ENCODE peak calls at places on chromosomes 4 and X, in eight cellular contexts. One of them, this sample, is unnamed.

GRCh38 chr4:90958256-90958895 is 831.2 kb downstream of the CCSER1 start:
- DNase-seq in NCI-H2081: no peak
- DNase-seq in T-helper 2 cell: no peak
- DNase-seq in hepatocyte: peak
- DNase-seq in bronchial epithelial cell: peak
- DNase-seq in ascending aorta: no peak
- DNase-seq in A549: no peak
- DNase-seq in iPS-NIHi11: peak
- DNase-seq in this sample: no peak

GRCh38 chr4:55378617-55379467 is 16.9 kb upstream of the TMEM165 start:
- DNase-seq in NCI-H2081: no peak
- DNase-seq in T-helper 2 cell: no peak
- DNase-seq in hepatocyte: no peak
- DNase-seq in bronchial epithelial cell: peak
- DNase-seq in ascending aorta: no peak
- DNase-seq in A549: no peak
- DNase-seq in iPS-NIHi11: no peak
- DNase-seq in this sample: no peak

GRCh38 chrX:39513836-39514235 is 583.9 kb downstream of the BCOR start:
- DNase-seq in NCI-H2081: no peak
- DNase-seq in T-helper 2 cell: no peak
- DNase-seq in hepatocyte: peak
- DNase-seq in bronchial epithelial cell: no peak
- DNase-seq in ascending aorta: no peak
- DNase-seq in A549: peak
- DNase-seq in iPS-NIHi11: no peak
- DNase-seq in this sample: no peak

GRCh38 chrX:99271641-99272040 is 1138.4 kb downstream of the PCDH19 start:
- DNase-seq in NCI-H2081: no peak
- DNase-seq in T-helper 2 cell: no peak
- DNase-seq in hepatocyte: no peak
- DNase-seq in bronchial epithelial cell: no peak
- DNase-seq in ascending aorta: no peak
- DNase-seq in A549: no peak
- DNase-seq in iPS-NIHi11: no peak
- DNase-seq in this sample: no peak

GRCh38 chr4:119038465-119038864 is 97.2 kb upstream of the MYOZ2 start:
- DNase-seq in NCI-H2081: no peak
- DNase-seq in T-helper 2 cell: no peak
- DNase-seq in hepatocyte: no peak
- DNase-seq in bronchial epithelial cell: peak
- DNase-seq in ascending aorta: no peak
- DNase-seq in A549: no peak
- DNase-seq in iPS-NIHi11: no peak
- DNase-seq in this sample: no peak

GRCh38 chr4:105637409-105638258 is 70.9 kb downstream of the INTS12 start:
- DNase-seq in NCI-H2081: peak
- DNase-seq in T-helper 2 cell: no peak
- DNase-seq in hepatocyte: peak
- DNase-seq in bronchial epithelial cell: peak
- DNase-seq in ascending aorta: no peak
- DNase-seq in A549: no peak
- DNase-seq in iPS-NIHi11: no peak
- DNase-seq in this sample: no peak

GRCh38 chr4:25358515-25359275 is 18.4 kb upstream of the ANAPC4 start:
- DNase-seq in NCI-H2081: peak
- DNase-seq in T-helper 2 cell: no peak
- DNase-seq in hepatocyte: peak
- DNase-seq in bronchial epithelial cell: peak
- DNase-seq in ascending aorta: no peak
- DNase-seq in A549: no peak
- DNase-seq in iPS-NIHi11: peak
- DNase-seq in this sample: no peak

GRCh38 chrX:121782976-121783375 is 735.6 kb downstream of the GLUD2 start:
- DNase-seq in NCI-H2081: no peak
- DNase-seq in T-helper 2 cell: no peak
- DNase-seq in hepatocyte: no peak
- DNase-seq in bronchial epithelial cell: no peak
- DNase-seq in ascending aorta: no peak
- DNase-seq in A549: no peak
- DNase-seq in iPS-NIHi11: no peak
- DNase-seq in this sample: no peak

GRCh38 chrX:145825896-145826295 is 8.3 kb downstream of the SLITRK2 start:
- DNase-seq in NCI-H2081: no peak
- DNase-seq in T-helper 2 cell: no peak
- DNase-seq in hepatocyte: peak
- DNase-seq in bronchial epithelial cell: peak
- DNase-seq in ascending aorta: no peak
- DNase-seq in A549: no peak
- DNase-seq in iPS-NIHi11: no peak
- DNase-seq in this sample: no peak

GRCh38 chrX:123361371-123361770 is 177.3 kb downstream of the GRIA3 start:
- DNase-seq in NCI-H2081: no peak
- DNase-seq in T-helper 2 cell: no peak
- DNase-seq in hepatocyte: no peak
- DNase-seq in bronchial epithelial cell: no peak
- DNase-seq in ascending aorta: no peak
- DNase-seq in A549: no peak
- DNase-seq in iPS-NIHi11: peak
- DNase-seq in this sample: no peak

GRCh38 chr4:7020856-7021255 is 22.3 kb upstream of the TADA2B start:
- DNase-seq in NCI-H2081: no peak
- DNase-seq in T-helper 2 cell: no peak
- DNase-seq in hepatocyte: no peak
- DNase-seq in bronchial epithelial cell: no peak
- DNase-seq in ascending aorta: no peak
- DNase-seq in A549: no peak
- DNase-seq in iPS-NIHi11: no peak
- DNase-seq in this sample: no peak

GRCh38 chr4:948936-949300 is 16.7 kb downstream of the TMEM175 start:
- DNase-seq in NCI-H2081: no peak
- DNase-seq in T-helper 2 cell: no peak
- DNase-seq in hepatocyte: no peak
- DNase-seq in bronchial epithelial cell: no peak
- DNase-seq in ascending aorta: no peak
- DNase-seq in A549: no peak
- DNase-seq in iPS-NIHi11: peak
- DNase-seq in this sample: no peak

GRCh38 chr4:42172391-42172790 is 19.9 kb upstream of the BEND4 start:
- DNase-seq in NCI-H2081: no peak
- DNase-seq in T-helper 2 cell: no peak
- DNase-seq in hepatocyte: no peak
- DNase-seq in bronchial epithelial cell: no peak
- DNase-seq in ascending aorta: no peak
- DNase-seq in A549: no peak
- DNase-seq in iPS-NIHi11: no peak
- DNase-seq in this sample: no peak

GRCh38 chr4:152460488-152460887 is 75.4 kb downstream of the FBXW7 start:
- DNase-seq in NCI-H2081: no peak
- DNase-seq in T-helper 2 cell: no peak
- DNase-seq in hepatocyte: peak
- DNase-seq in bronchial epithelial cell: peak
- DNase-seq in ascending aorta: no peak
- DNase-seq in A549: no peak
- DNase-seq in iPS-NIHi11: no peak
- DNase-seq in this sample: no peak

GRCh38 chrX:153504445-153505016 is 9.8 kb downstream of the BGN start:
- DNase-seq in NCI-H2081: no peak
- DNase-seq in T-helper 2 cell: no peak
- DNase-seq in hepatocyte: no peak
- DNase-seq in bronchial epithelial cell: no peak
- DNase-seq in ascending aorta: no peak
- DNase-seq in A549: no peak
- DNase-seq in iPS-NIHi11: no peak
- DNase-seq in this sample: no peak

GRCh38 chr4:32140636-32141035 is 1420.5 kb downstream of the PCDH7 start:
- DNase-seq in NCI-H2081: no peak
- DNase-seq in T-helper 2 cell: no peak
- DNase-seq in hepatocyte: peak
- DNase-seq in bronchial epithelial cell: peak
- DNase-seq in ascending aorta: no peak
- DNase-seq in A549: no peak
- DNase-seq in iPS-NIHi11: no peak
- DNase-seq in this sample: no peak

GRCh38 chr4:53591372-53591892 is at the start of gene LNX1:
- DNase-seq in NCI-H2081: peak
- DNase-seq in T-helper 2 cell: no peak
- DNase-seq in hepatocyte: peak
- DNase-seq in bronchial epithelial cell: peak
- DNase-seq in ascending aorta: no peak
- DNase-seq in A549: no peak
- DNase-seq in iPS-NIHi11: peak
- DNase-seq in this sample: no peak

GRCh38 chrX:134604701-134605271 is 53.5 kb downstream of the PLAC1 start:
- DNase-seq in NCI-H2081: peak
- DNase-seq in T-helper 2 cell: no peak
- DNase-seq in hepatocyte: peak
- DNase-seq in bronchial epithelial cell: peak
- DNase-seq in ascending aorta: no peak
- DNase-seq in A549: peak
- DNase-seq in iPS-NIHi11: no peak
- DNase-seq in this sample: no peak

GRCh38 chr4:24889991-24890390 is 22.9 kb downstream of the CCDC149 start:
- DNase-seq in NCI-H2081: no peak
- DNase-seq in T-helper 2 cell: no peak
- DNase-seq in hepatocyte: no peak
- DNase-seq in bronchial epithelial cell: peak
- DNase-seq in ascending aorta: no peak
- DNase-seq in A549: no peak
- DNase-seq in iPS-NIHi11: no peak
- DNase-seq in this sample: no peak

GRCh38 chr4:54015421-54016065 is 48.9 kb downstream of the CHIC2 start:
- DNase-seq in NCI-H2081: peak
- DNase-seq in T-helper 2 cell: no peak
- DNase-seq in hepatocyte: no peak
- DNase-seq in bronchial epithelial cell: no peak
- DNase-seq in ascending aorta: no peak
- DNase-seq in A549: no peak
- DNase-seq in iPS-NIHi11: peak
- DNase-seq in this sample: no peak

GRCh38 chr4:15550491-15550890 is 80.8 kb downstream of the CC2D2A start:
- DNase-seq in NCI-H2081: no peak
- DNase-seq in T-helper 2 cell: no peak
- DNase-seq in hepatocyte: no peak
- DNase-seq in bronchial epithelial cell: no peak
- DNase-seq in ascending aorta: no peak
- DNase-seq in A549: no peak
- DNase-seq in iPS-NIHi11: no peak
- DNase-seq in this sample: no peak

GRCh38 chr4:10123227-10124101 is 6.9 kb upstream of the WDR1 start:
- DNase-seq in NCI-H2081: no peak
- DNase-seq in T-helper 2 cell: no peak
- DNase-seq in hepatocyte: peak
- DNase-seq in bronchial epithelial cell: no peak
- DNase-seq in ascending aorta: no peak
- DNase-seq in A549: no peak
- DNase-seq in iPS-NIHi11: peak
- DNase-seq in this sample: no peak

GRCh38 chr4:89249716-89250361 is 57.8 kb downstream of the GPRIN3 start:
- DNase-seq in NCI-H2081: peak
- DNase-seq in T-helper 2 cell: no peak
- DNase-seq in hepatocyte: no peak
- DNase-seq in bronchial epithelial cell: no peak
- DNase-seq in ascending aorta: no peak
- DNase-seq in A549: no peak
- DNase-seq in iPS-NIHi11: no peak
- DNase-seq in this sample: no peak